ENCODE peak calls at places on chromosomes 11 and 22, in four cellular contexts. B is BE2C; X is HTR-8/SVneo; K is activated CD4-positive, alpha-beta T cell treated with anti-CD3 and anti-CD28 coated beads, Interleukin-2, amount 50 U/mL, for 1 hour. M is an unnamed sample.

GRCh38 chr11:42996742-42997307 is 315.0 kb upstream of the API5 start:
- DNase-seq in K (no peak), B (no peak), X (no peak), M (no peak)

GRCh38 chr11:118010738-118011461 is 24.7 kb downstream of the IL10RA start:
- DNase-seq in B (no peak), X (no peak), K (no peak), M (no peak)

GRCh38 chr11:72709478-72710238 is 35.4 kb upstream of the PDE2A start:
- DNase-seq in K (no peak), X (no peak), B (no peak), M (no peak)

GRCh38 chr22:49687786-49688515 is 139.7 kb downstream of the BRD1 start:
- DNase-seq in B (no peak), X (no peak), K (no peak), M (no peak)

GRCh38 chr22:50218996-50219727 is 18.4 kb downstream of the SELENOO start:
- DNase-seq in B (peak; percentile 86), X (no peak), K (no peak), M (peak; percentile 40)

GRCh38 chr22:46854125-46854870 is 91.8 kb downstream of the TBC1D22A start:
- DNase-seq in K (no peak), B (no peak), X (no peak), M (no peak)

GRCh38 chr22:44709881-44710400 is 7.9 kb downstream of the PRR5 start:
- DNase-seq in K (no peak), B (peak; percentile 6), X (no peak), M (no peak)

GRCh38 chr22:50034126-50035081 is 21.8 kb upstream of the IL17REL start:
- DNase-seq in X (no peak), B (no peak), K (no peak), M (no peak)

GRCh38 chr11:130062030-130062429 is 7.7 kb upstream of the APLP2 start:
- DNase-seq in K (no peak), B (no peak), X (no peak), M (no peak)

GRCh38 chr11:94769897-94770296 is 1.7 kb downstream of the AMOTL1 start:
- DNase-seq in X (no peak), B (no peak), K (no peak), M (no peak)

GRCh38 chr22:50584106-50585096 is 1.8 kb upstream of the CHKB start:
- DNase-seq in X (no peak), B (no peak), K (no peak), M (no peak)

GRCh38 chr11:95556342-95557151 is 233.0 kb downstream of the FAM76B start:
- DNase-seq in X (no peak), B (no peak), K (no peak), M (no peak)

GRCh38 chr11:69008774-69009440 is 4.1 kb downstream of the MRGPRF start:
- DNase-seq in B (peak; percentile 52), K (no peak), X (peak; percentile 98), M (no peak)

GRCh38 chr11:6013042-6013441 is 6.3 kb upstream of the OR56A4 start:
- DNase-seq in X (no peak), K (no peak), B (no peak), M (no peak)

GRCh38 chr11:119371778-119372182 is 9.7 kb downstream of the USP2 start:
- DNase-seq in K (no peak), B (peak; percentile 44), X (no peak), M (no peak)

GRCh38 chr11:43516316-43516820 is 157.6 kb downstream of the TTC17 start:
- DNase-seq in B (no peak), X (no peak), K (no peak), M (no peak)

GRCh38 chr22:46390652-46391301 is 55.3 kb downstream of the TRMU start:
- DNase-seq in X (no peak), B (peak; percentile 73), K (no peak), M (no peak)

GRCh38 chr11:101215069-101215468 is 85.5 kb upstream of the PGR start:
- DNase-seq in X (no peak), B (no peak), K (no peak), M (no peak)

GRCh38 chr22:40714514-40714966 is 35.3 kb downstream of the MCHR1 start:
- DNase-seq in K (no peak), X (no peak), B (no peak), M (no peak)

GRCh38 chr11:820655-821512 is 2.2 kb downstream of the PNPLA2 start:
- DNase-seq in K (no peak), X (peak; percentile 68), B (no peak), M (no peak)

GRCh38 chr11:12100886-12101285 is 9.5 kb upstream of the MICAL2 start:
- DNase-seq in B (no peak), X (no peak), K (no peak), M (no peak)

GRCh38 chr11:65498042-65498726 is 661 bp upstream of the MALAT1 start:
- DNase-seq in B (no peak), K (peak; percentile 65), X (no peak), M (peak; percentile 78)

GRCh38 chr11:117551761-117552343 is 224.2 kb downstream of the CEP164 start:
- DNase-seq in K (no peak), X (no peak), B (no peak), M (no peak)

GRCh38 chr11:74646964-74647363 is 54.6 kb downstream of the POLD3 start:
- DNase-seq in B (no peak), X (no peak), K (no peak), M (no peak)

GRCh38 chr11:113014262-113014661 is 53.0 kb downstream of the NCAM1 start:
- DNase-seq in X (no peak), B (peak; percentile 90), K (no peak), M (no peak)

GRCh38 chr11:19460718-19461405 is 220.1 kb upstream of the E2F8 start:
- DNase-seq in B (no peak), K (no peak), X (no peak), M (no peak)

GRCh38 chr11:61963282-61964057 is 4.0 kb downstream of the FTH1 start:
- DNase-seq in K (peak; percentile 43), B (no peak), X (no peak), M (no peak)

GRCh38 chr22:44620129-44620840 is 81.7 kb upstream of the PRR5 start:
- DNase-seq in X (no peak), K (peak; percentile 87), B (peak; percentile 82), M (peak; percentile 76)

GRCh38 chr11:93537767-93538261 is 5.4 kb downstream of the SMCO4 start:
- DNase-seq in K (no peak), X (no peak), B (no peak), M (no peak)

GRCh38 chr11:61961570-61962212 is 5.7 kb downstream of the FTH1 start:
- DNase-seq in K (no peak), B (no peak), X (no peak), M (no peak)

GRCh38 chr11:35030716-35031213 is 108.2 kb upstream of the CD44 start:
- DNase-seq in B (no peak), K (peak; percentile 30), X (peak; percentile 75), M (no peak)